ENCODE peak calls at places on chromosomes 7 and 10, in seven cellular contexts. A, O, P, Z, V, C and N are unnamed samples.

GRCh38 chr10:75425291-75426079 is 5.9 kb upstream of the LRMDA start:
- DNase-seq in A (no peak), O (no peak), P (no peak), Z (no peak), V (no peak), C (no peak), N (no peak)

GRCh38 chr7:2273866-2274265 is 31.8 kb downstream of the NUDT1 start:
- DNase-seq in A (no peak), O (no peak), P (peak; percentile 10), Z (no peak), V (no peak), C (no peak), N (no peak)

GRCh38 chr10:79239275-79239779 is 107.9 kb upstream of the PPIF start:
- DNase-seq in A (no peak), O (no peak), P (no peak), Z (peak; percentile 45), V (no peak), C (peak; percentile 13), N (no peak)

GRCh38 chr7:74183653-74184450 is 9.7 kb downstream of the EIF4H start:
- DNase-seq in A (no peak), O (no peak), P (no peak), Z (no peak), V (peak; percentile 47), C (peak; percentile 55), N (peak; percentile 44)

GRCh38 chr10:69168493-69168892 is 11.5 kb upstream of the SUPV3L1 start:
- DNase-seq in A (no peak), O (no peak), P (no peak), Z (no peak), V (no peak), C (no peak), N (no peak)

GRCh38 chr7:88218836-88219605 is 817 bp downstream of the SRI start:
- DNase-seq in A (peak; percentile 33), O (no peak), P (peak; percentile 50), Z (peak; percentile 78), V (peak; percentile 45), C (no peak), N (peak; percentile 60)

GRCh38 chr7:3019801-3020200 is 23.9 kb downstream of the CARD11 start:
- DNase-seq in A (no peak), O (no peak), P (no peak), Z (no peak), V (no peak), C (no peak), N (no peak)

GRCh38 chr7:28316489-28316888 is 95.8 kb upstream of the CREB5 start:
- DNase-seq in A (no peak), O (no peak), P (no peak), Z (no peak), V (no peak), C (no peak), N (no peak)

GRCh38 chr10:21990449-21990848 is 13.1 kb downstream of the DNAJC1 start:
- DNase-seq in A (no peak), O (no peak), P (no peak), Z (no peak), V (no peak), C (no peak), N (no peak)

GRCh38 chr10:21989453-21990154 is 13.9 kb downstream of the DNAJC1 start:
- DNase-seq in A (peak; percentile 64), O (no peak), P (peak; percentile 35), Z (no peak), V (peak; percentile 54), C (peak; percentile 74), N (peak; percentile 45)

GRCh38 chr10:21995557-21995956 is 8.0 kb downstream of the DNAJC1 start:
- DNase-seq in A (no peak), O (no peak), P (no peak), Z (no peak), V (no peak), C (no peak), N (no peak)

GRCh38 chr10:21991785-21992184 is 11.7 kb downstream of the DNAJC1 start:
- DNase-seq in A (no peak), O (no peak), P (no peak), Z (no peak), V (no peak), C (no peak), N (no peak)

GRCh38 chr10:21993360-21994001 is 10.0 kb downstream of the DNAJC1 start:
- DNase-seq in A (no peak), O (no peak), P (no peak), Z (no peak), V (no peak), C (peak; percentile 41), N (peak; percentile 15)
- TF ChIP-seq CTCF in A (peak; percentile 15), O (peak; percentile 47), P (peak; percentile 50), Z (no peak), V (peak; percentile 91), C (peak; percentile 75), N (peak; percentile 8)

DNA sequence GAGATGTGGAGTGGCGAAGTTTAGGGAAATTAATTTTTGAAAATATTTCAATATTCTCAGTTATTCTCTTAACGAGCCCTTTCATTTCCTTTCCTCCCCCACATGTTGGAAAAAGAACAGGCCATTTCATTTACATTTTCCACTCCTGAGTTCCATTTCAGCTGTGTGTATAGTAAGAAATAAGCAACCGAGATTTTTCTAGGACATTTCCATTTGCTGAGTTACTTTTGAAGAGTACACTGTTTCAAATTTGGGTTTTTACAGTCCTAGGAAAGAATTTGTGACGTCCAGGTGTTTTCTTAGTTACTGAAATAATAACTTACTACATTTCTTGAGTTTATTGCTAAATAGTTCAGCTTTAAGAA is 1.2 kb downstream of the SEPTIN7 start:
- DNase-seq in A (no peak), O (no peak), P (no peak), Z (no peak), V (no peak), C (no peak), N (no peak)
- TF ChIP-seq CTCF in A (no peak), O (peak; percentile 9), P (no peak), Z (no peak), V (no peak), C (no peak), N (no peak)

GRCh38 chr10:110600487-110601101 is 33.1 kb downstream of the SMC3 start:
- DNase-seq in A (peak; percentile 53), O (no peak), P (peak; percentile 31), Z (no peak), V (no peak), C (peak; percentile 82), N (peak; percentile 32)
- TF ChIP-seq CTCF in A (peak; percentile 53), O (no peak), P (peak; percentile 56), Z (peak; percentile 7), V (peak; percentile 75), C (peak; percentile 82), N (peak; percentile 40)

DNA sequence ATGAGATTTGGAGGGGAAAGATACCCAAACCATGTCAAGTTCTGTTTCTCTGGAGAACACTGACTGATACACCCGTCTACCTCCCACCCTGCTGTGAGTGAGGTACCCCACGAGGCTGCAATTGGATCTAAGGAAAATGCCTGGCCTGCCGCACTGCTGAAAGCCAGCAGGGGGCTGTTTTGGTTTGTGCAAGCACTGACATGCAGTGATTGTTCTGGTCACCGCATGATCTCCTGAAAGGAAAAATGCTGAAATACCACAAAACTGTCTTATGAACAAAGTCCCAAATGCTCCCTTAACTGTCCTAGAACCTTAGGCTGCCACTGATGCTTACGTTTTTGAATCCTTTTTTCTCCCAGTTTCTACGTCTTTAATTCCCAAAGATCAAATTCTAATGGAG is 132.7 kb downstream of the JCAD start:
- DNase-seq in A (peak; percentile 90), O (no peak), P (no peak), Z (no peak), V (no peak), C (no peak), N (no peak)
- TF ChIP-seq CTCF in A (peak; percentile 81), O (peak; percentile 47), P (peak; percentile 8), Z (no peak), V (no peak), C (no peak), N (no peak)

DNA sequence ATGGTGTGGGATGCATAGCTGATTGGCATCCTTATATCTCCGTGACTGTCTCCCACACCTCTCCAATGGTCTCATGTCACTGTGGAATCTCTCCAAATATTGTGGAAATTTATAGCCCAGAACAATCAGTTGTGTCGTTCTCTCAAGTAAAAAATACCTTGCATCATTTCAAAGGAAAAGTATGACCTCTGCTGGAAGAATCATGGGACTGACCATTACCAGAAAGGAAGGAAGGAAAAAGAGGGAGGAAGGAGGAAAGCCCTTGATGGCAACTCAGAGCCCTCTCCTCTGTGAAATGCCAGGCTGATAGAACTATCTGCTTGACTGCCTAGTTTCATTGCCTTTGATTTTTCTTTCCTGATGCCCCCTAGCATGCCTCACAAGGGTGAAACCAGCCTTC is 76.3 kb downstream of the FOXI2 start:
- DNase-seq in A (no peak), O (no peak), P (no peak), Z (no peak), V (no peak), C (no peak), N (no peak)
- TF ChIP-seq CTCF in A (no peak), O (no peak), P (no peak), Z (no peak), V (no peak), C (peak; percentile 17), N (no peak)

GRCh38 chr10:61592581-61592980 is 70.1 kb upstream of the CABCOCO1 start:
- DNase-seq in A (no peak), O (no peak), P (no peak), Z (peak; percentile 21), V (no peak), C (peak; percentile 36), N (no peak)
- TF ChIP-seq CTCF in A (no peak), O (no peak), P (peak; percentile 34), Z (no peak), V (no peak), C (no peak), N (no peak)

GRCh38 chr10:124086097-124086710 is 7.2 kb downstream of the CHST15 start:
- DNase-seq in A (no peak), O (no peak), P (no peak), Z (no peak), V (no peak), C (no peak), N (no peak)

GRCh38 chr10:124089859-124090258 is 3.5 kb downstream of the CHST15 start:
- DNase-seq in A (no peak), O (no peak), P (no peak), Z (no peak), V (no peak), C (no peak), N (no peak)

GRCh38 chr10:124088944-124089343 is 4.5 kb downstream of the CHST15 start:
- DNase-seq in A (no peak), O (no peak), P (no peak), Z (no peak), V (no peak), C (no peak), N (no peak)

GRCh38 chr10:124086787-124087671 is 6.4 kb downstream of the CHST15 start:
- DNase-seq in A (no peak), O (no peak), P (no peak), Z (no peak), V (no peak), C (no peak), N (no peak)

GRCh38 chr10:124087672-124088634 is 5.4 kb downstream of the CHST15 start:
- DNase-seq in A (no peak), O (no peak), P (no peak), Z (peak; percentile 82), V (no peak), C (no peak), N (no peak)
- TF ChIP-seq CTCF in A (no peak), O (no peak), P (no peak), Z (no peak), V (no peak), C (no peak), N (no peak)

GRCh38 chr10:47237316-47238260 is 62.4 kb upstream of the GDF10 start:
- DNase-seq in A (no peak), O (no peak), P (no peak), Z (no peak), V (peak; percentile 19), C (no peak), N (no peak)
- TF ChIP-seq CTCF in A (no peak), O (no peak), P (peak; percentile 15), Z (no peak), V (no peak), C (no peak), N (no peak)